ENCODE peak calls at places on chromosome 16, in ten cellular contexts. B is RWPE1; F is progenitor cell of endocrine pancreas; U is CD4-positive, alpha-beta T cell; O is upper lobe of right lung; A is AG04449; N is WTC11; P is K562; I is endodermal cell; L is spleen. W is an unnamed sample.

GRCh38 chr16:4327386-4327781 is 11.5 kb downstream of the GLIS2 start:
- DNase-seq in B (no peak), F (no peak), U (no peak), O (no peak), A (no peak), N (no peak), P (no peak), I (peak), L (no peak), W (no peak)

GRCh38 chr16:9212621-9213020 is 121.2 kb downstream of the HAPSTR1 start:
- DNase-seq in B (no peak), F (no peak), U (no peak), O (no peak), A (no peak), N (no peak), P (no peak), I (no peak), L (no peak), W (no peak)

GRCh38 chr16:46974352-46974751 is 878 bp upstream of the DNAJA2 start:
- DNase-seq in B (peak), F (no peak), U (no peak), O (no peak), A (no peak), N (no peak), P (peak), I (peak), L (no peak), W (no peak)

GRCh38 chr16:84929421-84930297 is 81.7 kb downstream of the ZDHHC7 start:
- DNase-seq in B (no peak), F (no peak), U (no peak), O (no peak), A (no peak), N (no peak), P (peak), I (no peak), L (peak), W (no peak)

GRCh38 chr16:83942815-83943515 is 10.1 kb upstream of the OSGIN1 start:
- DNase-seq in B (no peak), F (no peak), U (no peak), O (no peak), A (no peak), N (no peak), P (no peak), I (no peak), L (no peak), W (no peak)

GRCh38 chr16:83733301-83733700 is 74.5 kb upstream of the HSBP1 start:
- DNase-seq in B (no peak), F (no peak), U (no peak), O (no peak), A (no peak), N (no peak), P (no peak), I (no peak), L (no peak), W (no peak)

GRCh38 chr16:8655184-8655717 is 19.2 kb upstream of the ABAT start:
- DNase-seq in B (no peak), F (no peak), U (no peak), O (no peak), A (no peak), N (peak), P (peak), I (peak), L (peak), W (peak)

GRCh38 chr16:30352488-30353401 is 2.4 kb downstream of the CD2BP2 start:
- DNase-seq in B (no peak), F (no peak), U (no peak), O (no peak), A (no peak), N (no peak), P (peak), I (peak), L (peak), W (no peak)

GRCh38 chr16:57310801-57311200 is 26.3 kb upstream of the PLLP start:
- DNase-seq in B (no peak), F (no peak), U (no peak), O (no peak), A (no peak), N (no peak), P (no peak), I (no peak), L (peak), W (no peak)

GRCh38 chr16:88482630-88483391 is 29.7 kb downstream of the ZFPM1 start:
- DNase-seq in B (no peak), F (no peak), U (no peak), O (no peak), A (no peak), N (no peak), P (no peak), I (peak), L (no peak), W (no peak)

GRCh38 chr16:19392352-19392751 is 25.3 kb upstream of the TMC5 start:
- DNase-seq in B (no peak), F (no peak), U (no peak), O (no peak), A (no peak), N (no peak), P (no peak), I (no peak), L (no peak), W (no peak)

GRCh38 chr16:19384656-19385055 is 33.0 kb upstream of the TMC5 start:
- DNase-seq in B (peak), F (no peak), U (no peak), O (peak), A (no peak), N (no peak), P (no peak), I (no peak), L (no peak), W (no peak)

GRCh38 chr16:19386555-19386954 is 31.1 kb upstream of the TMC5 start:
- DNase-seq in B (no peak), F (no peak), U (no peak), O (no peak), A (no peak), N (no peak), P (no peak), I (no peak), L (no peak), W (no peak)

GRCh38 chr16:19393226-19394074 is 24.2 kb upstream of the TMC5 start:
- DNase-seq in B (no peak), F (no peak), U (no peak), O (no peak), A (no peak), N (no peak), P (peak), I (no peak), L (no peak), W (no peak)

GRCh38 chr16:19389246-19389645 is 28.4 kb upstream of the TMC5 start:
- DNase-seq in B (peak), F (peak), U (peak), O (peak), A (no peak), N (peak), P (peak), I (peak), L (peak), W (peak)
- TF ChIP-seq CTCF in B (peak), F (peak), U (no peak), O (peak), A (peak), N (peak), P (peak), I (peak), L (peak), W (peak)

GRCh38 chr16:89704281-89704680 is 2.8 kb upstream of the SPATA2L start:
- DNase-seq in B (no peak), F (no peak), U (no peak), O (no peak), A (no peak), N (no peak), P (no peak), I (peak), L (no peak), W (no peak)

GRCh38 chr16:89705006-89705405 is 3.5 kb upstream of the SPATA2L start:
- DNase-seq in B (no peak), F (no peak), U (no peak), O (no peak), A (no peak), N (no peak), P (no peak), I (no peak), L (peak), W (no peak)

GRCh38 chr16:89700100-89700648 is 1.3 kb downstream of the SPATA2L start:
- DNase-seq in B (peak), F (peak), U (peak), O (peak), A (peak), N (peak), P (peak), I (peak), L (peak), W (peak)

GRCh38 chr16:89700649-89701424 is 668 bp downstream of the SPATA2L start:
- DNase-seq in B (no peak), F (no peak), U (peak), O (peak), A (no peak), N (peak), P (peak), I (peak), L (peak), W (peak)

GRCh38 chr16:89701425-89702406 is at the start of gene SPATA2L:
- DNase-seq in B (peak), F (peak), U (peak), O (peak), A (no peak), N (peak), P (peak), I (peak), L (peak), W (peak)
- TF ChIP-seq CTCF in B (no peak), F (peak), U (no peak), O (no peak), A (no peak), N (no peak), P (no peak), I (peak), L (no peak), W (no peak)

DNA sequence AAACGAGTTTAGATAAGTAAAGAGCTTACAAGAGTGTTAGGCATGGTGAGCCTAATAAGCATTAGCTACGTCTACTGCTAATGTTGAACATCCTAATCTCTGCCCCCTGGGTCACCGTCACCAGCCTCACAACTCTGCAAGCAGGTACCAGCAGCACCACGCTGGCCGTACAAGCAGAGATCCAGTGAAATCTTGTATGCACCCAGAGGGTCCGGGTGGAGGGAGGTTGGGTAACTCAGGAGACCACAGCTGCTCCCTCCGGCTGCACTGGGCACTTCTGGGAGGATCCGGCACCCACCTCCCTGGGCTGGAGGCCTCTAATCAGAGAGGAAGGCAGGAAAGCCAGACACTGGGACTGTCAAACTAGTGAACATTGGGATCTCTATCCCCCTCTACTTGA is 8.4 kb upstream of the OR1F1 start:
- DNase-seq in B (no peak), F (no peak), U (no peak), O (peak), A (no peak), N (no peak), P (no peak), I (no peak), L (peak), W (no peak)
- TF ChIP-seq CTCF in B (no peak), F (no peak), U (no peak), O (no peak), A (no peak), N (no peak), P (no peak), I (no peak), L (no peak), W (no peak)

GRCh38 chr16:68447721-68448359 is 468 bp downstream of the SMPD3 start:
- DNase-seq in B (no peak), F (no peak), U (no peak), O (no peak), A (no peak), N (no peak), P (no peak), I (no peak), L (no peak), W (no peak)

GRCh38 chr16:68448360-68448970 is at the start of gene SMPD3:
- DNase-seq in B (peak), F (peak), U (peak), O (peak), A (peak), N (peak), P (peak), I (peak), L (peak), W (peak)

GRCh38 chr16:68444058-68444657 is 4.2 kb downstream of the SMPD3 start:
- DNase-seq in B (peak), F (peak), U (no peak), O (no peak), A (no peak), N (peak), P (peak), I (peak), L (no peak), W (peak)

GRCh38 chr16:68446941-68447675 is 1.2 kb downstream of the SMPD3 start:
- DNase-seq in B (no peak), F (no peak), U (no peak), O (no peak), A (no peak), N (peak), P (no peak), I (no peak), L (peak), W (no peak)

GRCh38 chr16:68445458-68445857 is 2.9 kb downstream of the SMPD3 start:
- DNase-seq in B (peak), F (peak), U (no peak), O (no peak), A (no peak), N (peak), P (peak), I (peak), L (no peak), W (peak)
- TF ChIP-seq CTCF in B (no peak), F (peak), U (no peak), O (peak), A (no peak), N (peak), P (peak), I (peak), L (peak), W (peak)

GRCh38 chr16:78004501-78004900 is 17.8 kb upstream of the CLEC3A start:
- DNase-seq in B (no peak), F (no peak), U (no peak), O (no peak), A (no peak), N (no peak), P (no peak), I (no peak), L (no peak), W (no peak)

GRCh38 chr16:78002915-78003538 is 19.3 kb upstream of the CLEC3A start:
- DNase-seq in B (peak), F (peak), U (peak), O (peak), A (peak), N (peak), P (peak), I (peak), L (peak), W (peak)

GRCh38 chr16:78007121-78007520 is 15.2 kb upstream of the CLEC3A start:
- DNase-seq in B (no peak), F (no peak), U (no peak), O (no peak), A (no peak), N (no peak), P (no peak), I (no peak), L (no peak), W (no peak)

DNA sequence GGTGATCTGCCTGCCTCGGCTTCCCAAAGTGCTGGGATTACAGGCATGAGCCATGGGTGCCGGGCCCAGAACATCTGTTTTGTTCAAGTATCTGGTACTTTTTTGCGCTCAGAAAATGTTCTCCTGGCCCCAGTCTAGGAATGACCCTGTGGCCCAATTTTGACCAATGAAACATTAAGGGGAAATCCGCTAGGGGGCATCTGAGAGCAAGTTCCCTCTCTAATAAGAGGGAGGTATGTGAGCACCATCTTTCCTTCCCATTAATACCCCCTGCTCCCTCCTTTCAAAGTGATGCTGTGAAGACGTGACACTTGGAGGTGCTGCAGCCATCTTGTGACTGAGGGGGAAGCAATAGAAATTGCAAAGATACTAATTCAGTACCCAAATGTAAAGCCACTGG is 16.5 kb upstream of the CLEC3A start:
- DNase-seq in B (no peak), F (no peak), U (no peak), O (no peak), A (no peak), N (peak), P (peak), I (peak), L (no peak), W (peak)
- TF ChIP-seq CTCF in B (no peak), F (peak), U (no peak), O (peak), A (peak), N (peak), P (peak), I (peak), L (no peak), W (peak)

GRCh38 chr16:67979955-67980678 is at the start of gene DPEP3:
- DNase-seq in B (no peak), F (no peak), U (no peak), O (no peak), A (no peak), N (peak), P (no peak), I (peak), L (no peak), W (no peak)
- TF ChIP-seq CTCF in B (no peak), F (peak), U (no peak), O (peak), A (peak), N (peak), P (no peak), I (peak), L (no peak), W (no peak)